ENCODE peak calls at places on chromosomes 7 and 10, in six cellular contexts. F is IMR-90, B is H9, Y is H1, R is neuronal stem cell, A is mesenchymal stem cell. W is an unnamed sample.
A peak's percentile ranks its signal among the peaks of the same experiment; 100 is the strongest.

GRCh38 chr10:47367646-47368045 is 16.4 kb downstream of the ZNF488 start:
- DNase-seq in Y (no peak), A (no peak), B (no peak), F (no peak), R (no peak), W (no peak)

GRCh38 chr7:98335411-98335977 is 54.0 kb downstream of the BRI3 start:
- DNase-seq in Y (no peak), B (no peak), A (no peak), F (no peak), R (no peak), W (no peak)

GRCh38 chr7:131106681-131107342 is 220.9 kb upstream of the MKLN1 start:
- DNase-seq in B (peak; percentile 44), F (no peak), Y (no peak), R (peak; percentile 24), A (no peak), W (peak; percentile 59)

GRCh38 chr7:75835688-75836285 is 22.2 kb upstream of the CCL24 start:
- DNase-seq in R (no peak), F (no peak), A (no peak), Y (no peak), B (no peak), W (no peak)

GRCh38 chr7:33107136-33108066 is 1.8 kb downstream of the RP9 start:
- DNase-seq in B (peak; percentile 77), Y (no peak), F (peak; percentile 67), R (peak; percentile 38), A (peak; percentile 60), W (peak; percentile 84)

GRCh38 chr7:2247141-2247985 is 5.3 kb downstream of the NUDT1 start:
- DNase-seq in A (peak; percentile 15), Y (no peak), R (no peak), F (no peak), B (peak; percentile 75), W (peak; percentile 60)

GRCh38 chr7:6142871-6143380 is 111.8 kb downstream of the ANKRD61 start:
- DNase-seq in B (no peak), Y (no peak), R (no peak), F (no peak), A (no peak), W (no peak)

GRCh38 chr7:130758429-130759056 is 24.5 kb upstream of the KLF14 start:
- DNase-seq in B (no peak), Y (no peak), A (peak; percentile 62), F (peak; percentile 69), R (peak; percentile 17), W (peak; percentile 43)

GRCh38 chr10:6195376-6195775 is 7.4 kb upstream of the PFKFB3 start:
- DNase-seq in Y (no peak), A (no peak), B (no peak), R (no peak), F (peak; percentile 75), W (no peak)

GRCh38 chr7:159143780-159144755 is 599 bp downstream of the VIPR2 start:
- DNase-seq in R (peak; percentile 23), Y (no peak), F (no peak), A (no peak), B (peak; percentile 47), W (peak; percentile 33)

GRCh38 chr7:13161125-13161524 is 473.7 kb downstream of the ARL4A start:
- DNase-seq in A (no peak), R (no peak), F (no peak), B (no peak), Y (no peak), W (peak; percentile 58)

GRCh38 chr10:50385610-50386009 is 134.3 kb upstream of the ASAH2 start:
- DNase-seq in R (no peak), A (no peak), Y (no peak), F (no peak), B (no peak), W (no peak)

GRCh38 chr10:126908225-126908624 is 3.0 kb downstream of the DOCK1 start:
- DNase-seq in F (no peak), B (peak; percentile 16), R (no peak), Y (no peak), A (no peak), W (no peak)

GRCh38 chr7:155430606-155431005 is 27.3 kb upstream of the EN2 start:
- DNase-seq in A (no peak), B (no peak), Y (no peak), R (no peak), F (no peak), W (no peak)

GRCh38 chr7:25805027-25805687 is 346.8 kb upstream of the NFE2L3 start:
- DNase-seq in B (no peak), A (peak; percentile 54), F (peak; percentile 9), R (no peak), Y (no peak), W (no peak)

GRCh38 chr10:51895209-51895608 is 195.8 kb upstream of the CSTF2T start:
- DNase-seq in Y (no peak), R (no peak), A (peak; percentile 78), B (no peak), F (peak; percentile 65), W (no peak)

GRCh38 chr10:72316748-72317435 is 37.8 kb downstream of the DNAJB12 start:
- DNase-seq in F (no peak), A (no peak), B (no peak), R (no peak), Y (no peak), W (no peak)

GRCh38 chr7:94374231-94374630 is 20.5 kb upstream of the COL1A2 start:
- DNase-seq in B (peak; percentile 50), A (peak; percentile 88), R (no peak), F (peak; percentile 93), Y (no peak), W (peak; percentile 87)

GRCh38 chr7:16587785-16588184 is 57.8 kb downstream of the ANKMY2 start:
- DNase-seq in A (no peak), R (no peak), B (no peak), F (no peak), Y (no peak), W (peak; percentile 82)

GRCh38 chr7:111756687-111757178 is 194.4 kb upstream of the IMMP2L start:
- DNase-seq in Y (no peak), B (peak; percentile 74), A (peak; percentile 77), F (peak; percentile 82), R (peak; percentile 44), W (peak; percentile 87)

DNA sequence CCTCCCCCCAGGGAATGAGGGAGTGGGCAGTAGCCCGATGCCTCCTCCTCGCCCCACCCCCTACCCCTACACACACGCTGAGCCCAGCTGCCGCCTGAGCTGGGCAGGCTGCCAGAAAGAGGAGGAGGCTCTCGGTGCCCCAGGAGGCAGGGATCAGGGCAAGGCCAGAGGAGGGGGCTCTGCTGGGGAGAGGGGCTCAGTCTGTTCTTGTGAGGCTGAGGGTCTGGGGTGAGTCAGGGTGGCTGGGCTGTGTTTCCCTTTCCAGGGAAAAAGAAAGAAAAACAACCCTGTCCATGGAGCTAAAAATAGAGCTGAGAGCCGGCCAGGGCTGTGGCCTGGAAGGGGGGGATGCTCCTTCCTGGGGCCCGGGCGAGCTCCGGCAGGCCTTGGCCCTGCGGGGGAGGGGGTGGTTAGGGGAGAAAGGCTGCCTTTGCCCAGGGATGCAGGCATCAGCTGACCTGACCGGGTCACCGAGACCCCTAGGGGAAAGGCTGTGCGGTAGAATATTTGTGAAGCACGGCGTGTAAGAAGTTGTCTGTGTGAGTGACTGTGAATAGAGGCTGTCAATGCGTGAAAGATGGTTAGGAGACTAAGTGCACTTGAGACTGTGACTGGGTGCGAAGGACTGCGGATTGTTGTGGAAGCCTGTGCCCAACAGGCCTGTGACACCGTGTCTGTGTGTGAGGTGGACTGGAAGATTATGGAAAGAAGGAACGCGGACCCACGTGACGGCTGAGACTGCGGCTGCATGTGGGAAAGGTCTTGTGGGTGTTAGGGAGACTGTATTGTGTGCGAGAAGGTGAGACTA is 1.2 kb upstream of the LZTS2 start:
- DNase-seq in R (no peak), A (peak; percentile 92), B (peak; percentile 80), F (peak; percentile 81), Y (no peak), W (peak; percentile 74)
- H3K23ac ChIP-seq in R (peak overlapping the region; percentile 87), A (peak overlapping the region; percentile 87), B (no peak overlapping the region), F (peak overlapping the region; percentile 100), Y (no peak overlapping the region), W (peak overlapping the region; percentile 85)

DNA sequence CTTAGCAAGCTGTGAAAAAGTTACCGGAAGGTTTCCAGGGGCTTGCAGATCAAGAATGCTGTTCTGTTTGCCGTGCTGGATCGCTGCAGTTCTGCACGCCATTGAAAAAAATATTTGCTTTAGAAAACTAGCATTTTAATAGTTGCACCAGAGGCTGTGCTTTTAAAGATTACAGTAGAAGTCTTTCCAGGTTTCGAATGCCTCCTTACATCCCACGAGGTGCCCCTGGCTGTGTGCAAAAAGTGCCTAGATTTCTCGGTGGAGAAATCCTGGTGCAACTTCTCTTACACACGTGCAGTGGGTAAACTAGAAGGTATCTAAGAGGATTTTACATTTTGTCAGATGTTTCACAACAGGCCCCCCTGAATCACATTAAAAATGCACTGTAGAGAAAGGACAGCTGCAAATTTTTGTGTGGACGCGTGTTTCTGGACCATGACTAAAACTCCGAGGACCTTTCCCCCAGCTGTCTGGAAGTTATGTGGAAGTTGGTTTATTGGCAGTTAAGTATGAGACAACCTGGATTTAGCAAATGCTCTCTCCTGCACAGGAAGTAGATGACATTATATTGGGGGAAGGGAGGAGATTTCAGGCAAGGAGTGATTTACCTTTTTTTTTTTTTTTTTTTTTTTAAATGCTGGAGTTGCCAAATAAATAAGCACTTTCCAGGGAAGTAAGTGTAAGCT is 5.8 kb downstream of the TCF7L2 start:
- DNase-seq in R (no peak), A (peak; percentile 78), F (peak; percentile 88), Y (no peak), B (no peak), W (no peak)
- H3K79me1 ChIP-seq in R (no peaks in the 10 kb centered on the region), A (no peaks in the 10 kb centered on the region), F (peaks cover 21% of the 10 kb centered on the region), Y (peaks cover 7% of the 10 kb centered on the region), B (peaks cover 2% of the 10 kb centered on the region), W (peaks cover 2% of the 10 kb centered on the region)

GRCh38 chr7:11330208-11330607 is 356.5 kb downstream of the PHF14 start:
- DNase-seq in B (no peak), Y (no peak), F (no peak), A (no peak), R (no peak), W (no peak)

GRCh38 chr7:11327633-11328032 is 354.0 kb downstream of the PHF14 start:
- DNase-seq in Y (no peak), R (no peak), F (no peak), B (no peak), A (no peak), W (no peak)

GRCh38 chr7:11330717-11331116 is 357.0 kb downstream of the PHF14 start:
- DNase-seq in R (no peak), A (no peak), F (no peak), B (no peak), Y (no peak), W (no peak)

GRCh38 chr7:11329626-11330025 is 356.0 kb downstream of the PHF14 start:
- DNase-seq in A (no peak), R (no peak), B (no peak), Y (no peak), F (no peak), W (no peak)

GRCh38 chr7:11328309-11328708 is 354.6 kb downstream of the PHF14 start:
- DNase-seq in R (no peak), A (peak; percentile 76), F (no peak), Y (no peak), B (no peak), W (peak; percentile 86)
- H3K4me2 ChIP-seq in R (no peak overlapping the region), A (no peak overlapping the region), F (no peak overlapping the region), Y (peak overlapping the region; percentile 36), B (no peak overlapping the region), W (no peak overlapping the region)

DNA sequence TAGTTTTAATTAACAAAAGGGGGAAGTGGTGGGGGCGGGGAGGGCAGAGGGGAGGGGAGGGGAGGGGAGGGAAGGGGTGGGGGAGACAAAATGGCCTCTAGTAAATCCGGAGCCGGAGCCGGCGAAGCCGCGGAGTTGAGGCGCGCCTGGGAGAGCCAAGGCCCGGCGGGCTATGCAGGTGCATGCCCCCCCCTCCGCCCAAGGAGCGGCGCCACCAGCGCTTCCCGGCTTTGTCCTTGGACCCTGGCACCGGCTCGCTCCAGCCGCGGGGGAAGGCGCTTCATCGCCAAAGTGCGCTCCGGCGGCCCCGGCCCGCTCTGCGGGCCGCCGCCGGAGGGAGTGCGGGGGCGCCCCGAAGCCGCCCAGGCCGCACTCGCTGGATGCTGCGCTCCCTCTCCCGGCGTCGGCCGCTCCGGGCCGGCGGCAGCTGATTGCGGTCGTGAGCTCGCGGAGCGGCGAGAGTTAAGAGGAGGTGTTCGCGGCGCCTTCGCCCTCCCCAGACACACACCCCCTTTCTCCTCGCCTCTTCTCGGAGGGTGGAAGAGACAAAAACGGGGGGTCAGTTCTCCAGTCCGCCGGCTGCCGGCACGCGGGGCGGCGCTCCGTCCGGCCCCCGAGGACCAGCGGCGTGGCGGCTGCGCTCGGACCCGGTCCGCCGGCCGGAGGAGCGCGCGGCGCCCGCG is at the start of gene LRRC4:
- DNase-seq in B (peak; percentile 63), R (peak; percentile 63), F (peak; percentile 43), A (peak; percentile 56), Y (no peak), W (peak; percentile 69)
- H3K23ac ChIP-seq in B (no peak within 1 kb of the TSS), R (peak within 1 kb of the TSS; percentile 62), F (no peak within 1 kb of the TSS), A (peak within 1 kb of the TSS; percentile 43), Y (no peak within 1 kb of the TSS), W (no peak within 1 kb of the TSS)